ENCODE peak calls at places on chromosomes 6 and 20, in eight cellular contexts. One of them, this sample, is unnamed.

GRCh38 chr20:32189691-32190607 is 17.6 kb downstream of the PLAGL2 start:
- DNase-seq in upper lobe of left lung: peak
- DNase-seq in sigmoid colon: peak
- DNase-seq in HCT116: no peak
- DNase-seq in GM12891: peak
- DNase-seq in K562: no peak
- DNase-seq in transverse colon: peak
- DNase-seq in H1: no peak
- DNase-seq in this sample: peak

GRCh38 chr6:151679081-151679480 is 128.4 kb upstream of the ESR1 start:
- DNase-seq in upper lobe of left lung: no peak
- DNase-seq in sigmoid colon: no peak
- DNase-seq in HCT116: no peak
- DNase-seq in GM12891: no peak
- DNase-seq in K562: no peak
- DNase-seq in transverse colon: no peak
- DNase-seq in H1: no peak
- DNase-seq in this sample: no peak

GRCh38 chr6:21949211-21949801 is 347.5 kb downstream of the PRL start:
- DNase-seq in upper lobe of left lung: peak
- DNase-seq in sigmoid colon: no peak
- DNase-seq in HCT116: no peak
- DNase-seq in GM12891: no peak
- DNase-seq in K562: no peak
- DNase-seq in transverse colon: no peak
- DNase-seq in H1: no peak
- DNase-seq in this sample: no peak

GRCh38 chr6:170162011-170162770 is 128.7 kb downstream of the DLL1 start:
- DNase-seq in upper lobe of left lung: no peak
- DNase-seq in sigmoid colon: peak
- DNase-seq in HCT116: no peak
- DNase-seq in GM12891: no peak
- DNase-seq in K562: no peak
- DNase-seq in transverse colon: no peak
- DNase-seq in H1: no peak
- DNase-seq in this sample: no peak

GRCh38 chr6:90835584-90836212 is 248.8 kb upstream of the MAP3K7 start:
- DNase-seq in upper lobe of left lung: no peak
- DNase-seq in sigmoid colon: no peak
- DNase-seq in HCT116: no peak
- DNase-seq in GM12891: no peak
- DNase-seq in K562: no peak
- DNase-seq in transverse colon: peak
- DNase-seq in H1: no peak
- DNase-seq in this sample: no peak

GRCh38 chr6:52518279-52518944 is 58.4 kb downstream of the TRAM2 start:
- DNase-seq in upper lobe of left lung: no peak
- DNase-seq in sigmoid colon: no peak
- DNase-seq in HCT116: no peak
- DNase-seq in GM12891: no peak
- DNase-seq in K562: no peak
- DNase-seq in transverse colon: no peak
- DNase-seq in H1: no peak
- DNase-seq in this sample: no peak

GRCh38 chr6:53205778-53206177 is 57.1 kb upstream of the GCM1 start:
- DNase-seq in upper lobe of left lung: no peak
- DNase-seq in sigmoid colon: no peak
- DNase-seq in HCT116: no peak
- DNase-seq in GM12891: no peak
- DNase-seq in K562: no peak
- DNase-seq in transverse colon: no peak
- DNase-seq in H1: no peak
- DNase-seq in this sample: no peak

GRCh38 chr20:24160563-24161355 is 172.2 kb upstream of the GGTLC1 start:
- DNase-seq in upper lobe of left lung: peak
- DNase-seq in sigmoid colon: no peak
- DNase-seq in HCT116: no peak
- DNase-seq in GM12891: no peak
- DNase-seq in K562: peak
- DNase-seq in transverse colon: peak
- DNase-seq in H1: no peak
- DNase-seq in this sample: no peak

GRCh38 chr6:81623106-81623834 is 129.2 kb downstream of the TENT5A start:
- DNase-seq in upper lobe of left lung: no peak
- DNase-seq in sigmoid colon: no peak
- DNase-seq in HCT116: no peak
- DNase-seq in GM12891: no peak
- DNase-seq in K562: no peak
- DNase-seq in transverse colon: no peak
- DNase-seq in H1: no peak
- DNase-seq in this sample: no peak

GRCh38 chr6:33508935-33509926 is 54.9 kb downstream of the ZBTB9 start:
- DNase-seq in upper lobe of left lung: no peak
- DNase-seq in sigmoid colon: no peak
- DNase-seq in HCT116: no peak
- DNase-seq in GM12891: no peak
- DNase-seq in K562: no peak
- DNase-seq in transverse colon: no peak
- DNase-seq in H1: no peak
- DNase-seq in this sample: no peak

GRCh38 chr6:139257821-139258398 is 33.9 kb downstream of the TXLNB start:
- DNase-seq in upper lobe of left lung: no peak
- DNase-seq in sigmoid colon: no peak
- DNase-seq in HCT116: no peak
- DNase-seq in GM12891: no peak
- DNase-seq in K562: no peak
- DNase-seq in transverse colon: no peak
- DNase-seq in H1: no peak
- DNase-seq in this sample: no peak
- TF ChIP-seq POLR2AphosphoS5 in upper lobe of left lung: no peak
- TF ChIP-seq POLR2AphosphoS5 in sigmoid colon: no peak
- TF ChIP-seq POLR2AphosphoS5 in HCT116: no peak
- TF ChIP-seq POLR2AphosphoS5 in GM12891: no peak
- TF ChIP-seq POLR2AphosphoS5 in K562: no peak
- TF ChIP-seq POLR2AphosphoS5 in transverse colon: no peak
- TF ChIP-seq POLR2AphosphoS5 in H1: no peak
- TF ChIP-seq POLR2AphosphoS5 in this sample: no peak

GRCh38 chr6:156778615-156779205 is 1.5 kb downstream of the ARID1B start:
- DNase-seq in upper lobe of left lung: peak
- DNase-seq in sigmoid colon: peak
- DNase-seq in HCT116: no peak
- DNase-seq in GM12891: no peak
- DNase-seq in K562: peak
- DNase-seq in transverse colon: peak
- DNase-seq in H1: no peak
- DNase-seq in this sample: no peak
- TF ChIP-seq POLR2A in upper lobe of left lung: no peak
- TF ChIP-seq POLR2A in sigmoid colon: no peak
- TF ChIP-seq POLR2A in HCT116: no peak
- TF ChIP-seq POLR2A in GM12891: no peak
- TF ChIP-seq POLR2A in K562: no peak
- TF ChIP-seq POLR2A in transverse colon: no peak
- TF ChIP-seq POLR2A in H1: no peak
- TF ChIP-seq POLR2A in this sample: peak

GRCh38 chr20:46240065-46240464 is 68.2 kb downstream of the CDH22 start:
- DNase-seq in upper lobe of left lung: no peak
- DNase-seq in sigmoid colon: no peak
- DNase-seq in HCT116: no peak
- DNase-seq in GM12891: no peak
- DNase-seq in K562: no peak
- DNase-seq in transverse colon: no peak
- DNase-seq in H1: no peak
- DNase-seq in this sample: no peak
- TF ChIP-seq POLR2AphosphoS5 in upper lobe of left lung: no peak
- TF ChIP-seq POLR2AphosphoS5 in sigmoid colon: no peak
- TF ChIP-seq POLR2AphosphoS5 in HCT116: no peak
- TF ChIP-seq POLR2AphosphoS5 in GM12891: no peak
- TF ChIP-seq POLR2AphosphoS5 in K562: no peak
- TF ChIP-seq POLR2AphosphoS5 in transverse colon: no peak
- TF ChIP-seq POLR2AphosphoS5 in H1: no peak
- TF ChIP-seq POLR2AphosphoS5 in this sample: no peak

DNA sequence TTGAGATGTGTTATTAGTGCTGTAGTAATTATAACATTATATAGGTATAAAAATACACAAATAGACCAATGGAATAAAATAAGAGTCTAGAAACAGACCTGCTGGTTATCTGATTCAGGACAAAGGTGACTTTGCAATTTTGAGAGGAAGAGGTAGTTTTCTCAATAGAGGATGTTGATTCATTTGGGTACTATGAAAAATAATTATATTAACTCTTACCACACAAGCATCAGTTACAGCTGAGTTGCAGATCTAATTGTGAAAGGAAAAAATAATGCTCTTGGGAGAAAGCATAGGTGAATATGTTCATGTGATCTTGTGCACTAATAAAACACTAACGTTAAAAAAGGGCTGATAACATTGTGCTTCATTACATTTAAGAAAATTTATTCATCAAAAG is 103.0 kb downstream of the BCKDHB start:
- DNase-seq in upper lobe of left lung: no peak
- DNase-seq in sigmoid colon: no peak
- DNase-seq in HCT116: no peak
- DNase-seq in GM12891: no peak
- DNase-seq in K562: no peak
- DNase-seq in transverse colon: no peak
- DNase-seq in H1: no peak
- DNase-seq in this sample: no peak
- TF ChIP-seq POLR2A in upper lobe of left lung: no peak
- TF ChIP-seq POLR2A in sigmoid colon: no peak
- TF ChIP-seq POLR2A in HCT116: no peak
- TF ChIP-seq POLR2A in GM12891: no peak
- TF ChIP-seq POLR2A in K562: no peak
- TF ChIP-seq POLR2A in transverse colon: no peak
- TF ChIP-seq POLR2A in H1: no peak
- TF ChIP-seq POLR2A in this sample: no peak

DNA sequence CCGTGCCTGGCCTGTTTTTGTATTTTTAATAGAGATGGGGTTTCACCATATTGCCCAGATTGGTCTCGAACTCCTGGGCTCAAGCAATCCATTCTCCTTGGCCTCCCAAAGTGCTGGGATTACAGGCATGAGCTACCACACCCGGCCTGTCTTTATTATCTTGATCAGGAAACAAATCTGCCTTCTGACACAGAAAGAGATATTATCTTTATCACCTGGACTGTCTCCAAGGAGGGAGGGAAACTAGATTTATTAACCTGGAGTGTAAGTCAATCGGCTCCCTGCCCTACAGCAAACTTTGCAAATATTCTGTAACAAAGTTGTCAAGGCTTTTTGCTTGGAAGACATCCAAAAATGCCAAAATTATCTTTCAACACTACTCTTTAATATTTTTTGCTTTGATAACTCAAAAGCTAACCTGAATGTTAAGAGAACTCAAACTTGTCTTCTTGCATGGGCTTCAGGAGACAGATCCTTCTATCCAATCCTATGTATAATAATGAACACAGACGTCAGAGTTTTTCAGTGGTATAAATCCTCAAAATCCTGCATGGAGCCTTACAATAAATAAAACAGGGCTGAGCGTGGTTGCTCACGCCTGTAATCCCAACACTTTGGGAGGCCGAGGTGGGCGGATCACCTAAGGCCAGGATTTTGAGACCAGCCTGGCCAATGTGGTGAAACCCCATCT is 85.0 kb upstream of the LOC128125822 start:
- DNase-seq in upper lobe of left lung: no peak
- DNase-seq in sigmoid colon: no peak
- DNase-seq in HCT116: no peak
- DNase-seq in GM12891: no peak
- DNase-seq in K562: no peak
- DNase-seq in transverse colon: peak
- DNase-seq in H1: no peak
- DNase-seq in this sample: no peak
- TF ChIP-seq POLR2AphosphoS5 in upper lobe of left lung: no peak
- TF ChIP-seq POLR2AphosphoS5 in sigmoid colon: no peak
- TF ChIP-seq POLR2AphosphoS5 in HCT116: no peak
- TF ChIP-seq POLR2AphosphoS5 in GM12891: no peak
- TF ChIP-seq POLR2AphosphoS5 in K562: no peak
- TF ChIP-seq POLR2AphosphoS5 in transverse colon: no peak
- TF ChIP-seq POLR2AphosphoS5 in H1: no peak
- TF ChIP-seq POLR2AphosphoS5 in this sample: no peak

This sample was measured in GM12892.